ENCODE peak calls at places on chromosome 9, in eight cellular contexts. W is tibial artery, P is right cardiac atrium, O is GM23338, R is SK-N-MC, A is aorta, E is GM23248, X is thoracic aorta. S is an unnamed sample.

GRCh38 chr9:840343-840742 is 1.2 kb upstream of the DMRT1 start:
- DNase-seq in W (no peak), P (no peak), O (peak; percentile 86), R (no peak), A (no peak), E (no peak), X (no peak), S (peak; percentile 42)

GRCh38 chr9:110115341-110115820 is 92.6 kb downstream of the C9orf152 start:
- DNase-seq in W (no peak), P (peak; percentile 71), O (no peak), R (no peak), A (no peak), E (peak; percentile 59), X (no peak), S (no peak)

GRCh38 chr9:127991017-127991756 is 10.4 kb upstream of the EEIG1 start:
- DNase-seq in W (no peak), P (no peak), O (no peak), R (no peak), A (no peak), E (no peak), X (no peak), S (no peak)

GRCh38 chr9:70080481-70081119 is 37.0 kb downstream of the MAMDC2 start:
- DNase-seq in W (peak; percentile 76), P (peak; percentile 74), O (peak; percentile 48), R (no peak), A (peak; percentile 46), E (peak; percentile 60), X (no peak), S (no peak)

GRCh38 chr9:130763585-130764200 is 70.1 kb downstream of the EXOSC2 start:
- DNase-seq in W (no peak), P (peak; percentile 44), O (no peak), R (no peak), A (no peak), E (no peak), X (no peak), S (no peak)

GRCh38 chr9:21404146-21404545 is 4.8 kb upstream of the IFNA8 start:
- DNase-seq in W (no peak), P (no peak), O (no peak), R (no peak), A (no peak), E (peak; percentile 15), X (no peak), S (no peak)

GRCh38 chr9:123422593-123422992 is 66.6 kb downstream of the CRB2 start:
- DNase-seq in W (no peak), P (no peak), O (no peak), R (no peak), A (no peak), E (no peak), X (no peak), S (peak; percentile 6)

GRCh38 chr9:8101607-8102006 is 302.0 kb upstream of the DMAC1 start:
- DNase-seq in W (no peak), P (no peak), O (no peak), R (no peak), A (no peak), E (no peak), X (no peak), S (no peak)

GRCh38 chr9:117703538-117703937 is 665 bp upstream of the TLR4 start:
- DNase-seq in W (no peak), P (no peak), O (no peak), R (no peak), A (no peak), E (peak; percentile 62), X (no peak), S (no peak)

GRCh38 chr9:89442981-89443817 is 54.7 kb downstream of the SEMA4D start:
- DNase-seq in W (no peak), P (no peak), O (no peak), R (no peak), A (no peak), E (peak; percentile 26), X (no peak), S (no peak)

GRCh38 chr9:129312251-129312650 is 134.2 kb upstream of the IER5L start:
- DNase-seq in W (peak; percentile 59), P (peak; percentile 33), O (no peak), R (no peak), A (no peak), E (no peak), X (no peak), S (peak; percentile 29)

GRCh38 chr9:70696694-70697335 is 282.4 kb upstream of the KLF9 start:
- DNase-seq in W (no peak), P (no peak), O (peak; percentile 14), R (no peak), A (no peak), E (no peak), X (no peak), S (no peak)

GRCh38 chr9:8430945-8431344 is 631.4 kb upstream of the DMAC1 start:
- DNase-seq in W (no peak), P (no peak), O (no peak), R (no peak), A (no peak), E (no peak), X (no peak), S (no peak)

DNA sequence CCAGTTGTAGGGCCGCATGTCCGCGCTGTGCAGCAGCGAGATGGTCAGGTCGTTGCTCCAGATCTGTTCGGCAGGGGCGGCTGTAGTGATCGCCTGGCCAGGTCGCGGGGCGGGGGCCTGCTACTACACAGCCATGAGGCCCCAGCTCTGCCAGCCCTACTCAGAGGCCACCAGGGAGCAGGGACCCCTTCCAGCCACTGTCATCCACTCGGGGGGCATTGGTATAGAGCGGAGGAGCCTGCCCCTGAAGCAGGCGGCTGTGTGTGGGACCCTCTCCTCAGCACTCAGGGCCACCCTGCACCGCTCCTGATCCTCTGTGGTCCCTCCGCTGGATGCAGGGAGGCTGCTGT is 1.7 kb downstream of the FBXW5 start:
- DNase-seq in W (peak; percentile 68), P (peak; percentile 53), O (no peak), R (no peak), A (no peak), E (no peak), X (no peak), S (no peak)
- H3K4me3 ChIP-seq in W (peak overlapping the region; percentile 83), P (no peak overlapping the region), O (no peak overlapping the region), R (peak overlapping the region; percentile 88), A (no peak overlapping the region), E (no peak overlapping the region), X (peak overlapping the region; percentile 97), S (peak overlapping the region; percentile 89)

GRCh38 chr9:27495480-27496133 is 28.5 kb upstream of the IFNK start:
- DNase-seq in W (no peak), P (no peak), O (no peak), R (no peak), A (no peak), E (no peak), X (no peak), S (no peak)
- H3K4me3 ChIP-seq in W (no peak overlapping the region), P (no peak overlapping the region), O (no peak overlapping the region), R (no peak overlapping the region), A (no peak overlapping the region), E (no peak overlapping the region), X (no peak overlapping the region), S (no peak overlapping the region)

GRCh38 chr9:33263936-33264472 is 504 bp downstream of the BAG1 start:
- DNase-seq in W (peak; percentile 80), P (peak; percentile 82), O (no peak), R (no peak), A (peak; percentile 75), E (peak; percentile 51), X (peak; percentile 19), S (peak; percentile 94)

GRCh38 chr9:33270146-33270545 is 5.3 kb downstream of the CHMP5 start:
- DNase-seq in W (no peak), P (no peak), O (no peak), R (no peak), A (no peak), E (no peak), X (no peak), S (no peak)

GRCh38 chr9:33265211-33265885 is 499 bp downstream of the CHMP5 start:
- DNase-seq in W (no peak), P (no peak), O (no peak), R (no peak), A (no peak), E (peak; percentile 51), X (no peak), S (peak; percentile 83)

GRCh38 chr9:33264473-33265177 is at the start of the genes BAG1 and CHMP5:
- DNase-seq in W (peak; percentile 100), P (peak; percentile 100), O (peak; percentile 100), R (peak; percentile 92), A (peak; percentile 99), E (peak; percentile 100), X (peak; percentile 100), S (peak; percentile 100)

DNA sequence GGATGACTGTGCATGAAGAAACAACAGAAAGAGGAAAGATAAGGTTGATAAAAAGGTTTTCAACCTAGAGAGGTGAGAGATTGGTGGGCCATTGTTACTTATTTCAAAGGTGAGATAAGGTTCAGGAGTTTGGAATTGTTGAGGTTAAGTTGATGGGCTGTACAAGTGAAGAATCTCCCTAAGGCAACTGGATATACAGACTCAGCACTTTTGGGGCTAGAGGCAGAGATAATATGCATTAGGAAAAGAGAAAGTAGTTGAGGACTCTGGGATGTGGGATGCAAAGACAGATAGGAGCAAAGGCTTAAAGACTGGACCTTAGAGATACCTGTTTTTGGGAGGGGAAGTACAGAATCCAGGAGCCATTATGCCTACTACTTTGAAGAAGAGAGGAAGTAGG is 2.5 kb downstream of the CHMP5 start:
- DNase-seq in W (no peak), P (no peak), O (no peak), R (no peak), A (no peak), E (no peak), X (no peak), S (no peak)
- H3K4me3 ChIP-seq in W (no peak overlapping the region), P (no peak overlapping the region), O (no peak overlapping the region), R (no peak overlapping the region), A (no peak overlapping the region), E (no peak overlapping the region), X (no peak overlapping the region), S (no peak overlapping the region)

DNA sequence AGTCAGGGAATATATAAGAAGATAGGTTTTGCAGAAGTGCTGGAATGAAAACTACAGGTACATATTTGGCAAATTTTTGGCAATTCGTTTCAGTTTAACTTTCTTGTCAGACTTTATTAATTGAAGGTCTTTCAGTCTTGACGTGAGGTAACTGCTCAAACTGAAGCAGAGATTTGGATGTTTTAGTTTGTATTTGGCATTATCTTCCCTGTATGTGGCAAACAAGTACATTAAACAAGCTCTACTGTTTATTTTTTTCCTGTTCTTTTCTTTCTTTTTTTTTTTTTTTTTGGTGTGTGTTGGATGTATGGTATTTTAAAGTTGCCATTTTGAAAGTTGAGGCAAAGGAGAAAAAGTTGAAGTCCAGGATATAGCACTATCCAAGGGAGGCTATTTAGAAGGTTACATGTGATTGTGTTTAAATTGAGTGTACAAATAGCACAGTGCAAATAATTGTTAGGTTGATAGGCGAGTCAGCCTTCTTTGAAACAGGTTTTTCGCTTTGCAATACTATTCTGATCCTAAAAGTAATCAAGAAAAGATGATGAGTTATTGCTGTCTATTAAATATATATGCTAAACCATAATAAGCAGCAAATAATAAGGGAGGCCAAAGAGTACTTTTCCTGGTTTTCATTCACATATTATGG is 2.2 kb downstream of the PBX3 start:
- DNase-seq in W (no peak), P (no peak), O (no peak), R (no peak), A (no peak), E (no peak), X (no peak), S (no peak)
- H3K4me3 ChIP-seq in W (peak overlapping the region; percentile 97), P (peak overlapping the region; percentile 82), O (peak overlapping the region; percentile 87), R (no peak overlapping the region), A (no peak overlapping the region), E (peak overlapping the region; percentile 88), X (peak overlapping the region; percentile 97), S (peak overlapping the region; percentile 90)

GRCh38 chr9:116686135-116686534 is 970 bp upstream of the TRIM32 start:
- DNase-seq in W (no peak), P (no peak), O (no peak), R (no peak), A (no peak), E (peak; percentile 24), X (no peak), S (no peak)
- H3K4me3 ChIP-seq in W (peak overlapping the region; percentile 82), P (no peak overlapping the region), O (peak overlapping the region; percentile 77), R (peak overlapping the region; percentile 84), A (no peak overlapping the region), E (peak overlapping the region; percentile 99), X (peak overlapping the region; percentile 89), S (no peak overlapping the region)

S was measured in spleen.